ENCODE peak calls at places on chromosomes 2 and 18, in five cellular contexts. A, S, K, Y and U are unnamed samples.

GRCh38 chr2:12169721-12170120 is 423.3 kb downstream of the LPIN1 start:
- DNase-seq in K (no peak), S (peak; percentile 79), Y (no peak), A (no peak), U (peak; percentile 97)

GRCh38 chr2:127024769-127025356 is 82.1 kb downstream of the BIN1 start:
- DNase-seq in K (peak; percentile 91), A (no peak), Y (peak; percentile 82), S (peak; percentile 72), U (peak; percentile 54)

GRCh38 chr2:189142893-189143759 is 36.4 kb downstream of the COL5A2 start:
- DNase-seq in Y (no peak), A (no peak), K (peak; percentile 85), S (peak; percentile 80), U (peak; percentile 38)

GRCh38 chr2:46148369-46148736 is 148.9 kb upstream of the EPAS1 start:
- DNase-seq in S (no peak), K (no peak), Y (no peak), A (no peak), U (no peak)

GRCh38 chr2:55112229-55113016 is 62.2 kb upstream of the RTN4 start:
- DNase-seq in A (peak; percentile 79), K (no peak), S (peak; percentile 86), Y (peak; percentile 54), U (peak; percentile 43)

GRCh38 chr18:53935803-53936202 is 288.7 kb downstream of the MBD2 start:
- DNase-seq in Y (no peak), A (no peak), S (no peak), K (no peak), U (no peak)

GRCh38 chr2:172402184-172402583 is 25.2 kb upstream of the ITGA6 start:
- DNase-seq in S (no peak), A (no peak), K (no peak), Y (no peak), U (no peak)

GRCh38 chr2:144374163-144374661 is 145.7 kb downstream of the ZEB2 start:
- DNase-seq in S (no peak), A (no peak), Y (no peak), K (no peak), U (no peak)

GRCh38 chr2:236376566-236377244 is 112.5 kb upstream of the ASB18 start:
- DNase-seq in A (no peak), K (no peak), Y (no peak), S (no peak), U (no peak)

GRCh38 chr2:216161967-216162366 is 52.8 kb downstream of the XRCC5 start:
- DNase-seq in Y (no peak), S (no peak), A (no peak), K (no peak), U (no peak)

GRCh38 chr2:99662761-99663341 is 173.0 kb upstream of the REV1 start:
- DNase-seq in S (peak; percentile 67), Y (peak; percentile 3), K (no peak), A (no peak), U (peak; percentile 45)

GRCh38 chr2:108189316-108189715 is 50.5 kb upstream of the SULT1C3 start:
- DNase-seq in A (no peak), Y (no peak), S (no peak), K (no peak), U (no peak)

GRCh38 chr2:199410130-199410529 is 47.6 kb downstream of the SATB2 start:
- DNase-seq in A (no peak), Y (no peak), S (peak; percentile 65), K (no peak), U (no peak)

GRCh38 chr2:100243671-100244030 is 78.7 kb downstream of the LONRF2 start:
- DNase-seq in Y (no peak), S (no peak), K (no peak), A (no peak), U (no peak)

GRCh38 chr2:217832115-217832514 is 170.7 kb downstream of the TNS1 start:
- DNase-seq in Y (no peak), S (no peak), A (no peak), K (no peak), U (no peak)

GRCh38 chr2:118061135-118061955 is 26.9 kb upstream of the INSIG2 start:
- DNase-seq in A (no peak), Y (no peak), S (peak; percentile 60), K (peak; percentile 71), U (peak; percentile 76)

GRCh38 chr18:58254873-58255511 is 211.0 kb downstream of the NEDD4L start:
- DNase-seq in K (peak; percentile 83), Y (no peak), S (no peak), A (no peak), U (no peak)

GRCh38 chr2:191501390-191502168 is 176.4 kb upstream of the NABP1 start:
- DNase-seq in Y (no peak), A (no peak), S (peak; percentile 68), K (no peak), U (peak; percentile 80)

GRCh38 chr2:21268197-21268870 is 144.6 kb downstream of the TDRD15 start:
- DNase-seq in Y (no peak), S (no peak), K (no peak), A (peak; percentile 46), U (no peak)

GRCh38 chr18:76495435-76496199 is 575 bp upstream of the ZNF516 start:
- DNase-seq in K (peak; percentile 65), A (no peak), Y (peak; percentile 81), S (peak; percentile 74), U (peak; percentile 60)

GRCh38 chr2:45675130-45675812 is 23.8 kb downstream of the PRKCE start:
- DNase-seq in Y (no peak), S (no peak), A (no peak), K (no peak), U (peak; percentile 30)

GRCh38 chr2:109545828-109546713 is 67.7 kb downstream of the SEPTIN10 start:
- DNase-seq in S (peak; percentile 85), A (peak; percentile 59), K (peak; percentile 73), Y (peak; percentile 73), U (peak; percentile 79)

GRCh38 chr2:231161252-231162035 is 36.6 kb upstream of the HTR2B start:
- DNase-seq in Y (no peak), S (no peak), K (no peak), A (no peak), U (no peak)

GRCh38 chr2:28665041-28665704 is 86.5 kb upstream of the PPP1CB start:
- DNase-seq in A (no peak), S (peak; percentile 95), Y (no peak), K (no peak), U (peak; percentile 93)

GRCh38 chr2:176997074-176997791 is 215.4 kb upstream of the HNRNPA3 start:
- DNase-seq in K (no peak), S (peak; percentile 57), Y (no peak), A (no peak), U (peak; percentile 50)

GRCh38 chr2:67824196-67824595 is 238.6 kb downstream of the C1D start:
- DNase-seq in A (no peak), Y (no peak), K (no peak), S (peak; percentile 61), U (peak; percentile 48)